ENCODE peak calls at places on chromosomes 12 and 14, in seven cellular contexts. F is substantia nigra; N is dorsolateral prefrontal cortex; Z is GM03348; B is effector memory CD4-positive, alpha-beta T cell; M is occipital lobe; S is iPS-NIHi11. Y is an unnamed sample.

GRCh38 chr14:104081951-104082464 is 3.5 kb upstream of the ASPG start:
- DNase-seq in N (no peak), F (no peak), B (no peak), Z (no peak), S (no peak), M (no peak), Y (no peak)

GRCh38 chr12:108832730-108833354 is 24.5 kb downstream of the SSH1 start:
- DNase-seq in M (no peak), S (no peak), Z (peak; percentile 70), F (no peak), N (no peak), B (no peak), Y (no peak)

GRCh38 chr12:117360551-117361311 is 695 bp downstream of the NOS1 start:
- DNase-seq in B (no peak), N (no peak), F (no peak), S (peak; percentile 70), M (no peak), Z (no peak), Y (no peak)

GRCh38 chr12:31590730-31591307 is at the start of gene DENND5B:
- DNase-seq in M (peak; percentile 73), B (no peak), F (peak; percentile 63), N (peak; percentile 78), Z (peak; percentile 93), S (peak; percentile 87), Y (peak; percentile 39)

GRCh38 chr14:58243790-58244555 is 670 bp upstream of the PSMA3 start:
- DNase-seq in S (no peak), F (no peak), M (no peak), N (no peak), Z (peak; percentile 25), B (no peak), Y (no peak)

GRCh38 chr12:54759751-54760150 is 94.6 kb upstream of the MUCL1 start:
- DNase-seq in N (no peak), M (no peak), B (no peak), F (no peak), Z (peak; percentile 35), S (peak; percentile 42), Y (no peak)

GRCh38 chr14:48973136-48973535 is 613.0 kb downstream of the RPS29 start:
- DNase-seq in N (no peak), F (no peak), Z (no peak), B (no peak), S (no peak), M (no peak), Y (no peak)

GRCh38 chr14:104320611-104321086 is 182.3 kb downstream of the KIF26A start:
- DNase-seq in N (no peak), B (no peak), F (no peak), Z (no peak), S (no peak), M (no peak), Y (no peak)

GRCh38 chr12:7021956-7022355 is 3.7 kb upstream of the LPCAT3 start:
- DNase-seq in M (no peak), N (no peak), Z (no peak), B (no peak), S (no peak), F (no peak), Y (no peak)

GRCh38 chr14:66638688-66639087 is 130.7 kb downstream of the GPHN start:
- DNase-seq in B (no peak), S (no peak), Z (peak; percentile 26), N (no peak), F (no peak), M (no peak), Y (no peak)

GRCh38 chr12:75933136-75933535 is 98.4 kb downstream of the PHLDA1 start:
- DNase-seq in S (no peak), B (no peak), Z (peak; percentile 72), N (no peak), F (no peak), M (no peak), Y (no peak)

GRCh38 chr12:131918311-131919050 is 10.6 kb upstream of the PUS1 start:
- DNase-seq in M (no peak), N (no peak), Z (no peak), B (no peak), S (peak; percentile 38), F (no peak), Y (no peak)

Y was measured in natural killer cell.